ENCODE peak calls at places on chromosomes 13 and 19, in eight cellular contexts. C, Y, B, I, W, E, N and J are unnamed samples.

GRCh38 chr19:42199440-42200115 is 17.9 kb downstream of the DEDD2 start:
- DNase-seq in C (no peak), Y (no peak), B (no peak), I (peak), W (no peak), E (no peak), N (no peak), J (peak)

GRCh38 chr13:110382229-110382628 is 75.1 kb downstream of the COL4A2 start:
- DNase-seq in C (no peak), Y (no peak), B (no peak), I (no peak), W (no peak), E (no peak), N (peak), J (no peak)

GRCh38 chr19:49339364-49340068 is 4.3 kb downstream of the CD37 start:
- DNase-seq in C (peak), Y (peak), B (peak), I (peak), W (no peak), E (peak), N (peak), J (peak)

GRCh38 chr19:38224014-38224862 is at the start of gene DPF1:
- DNase-seq in C (peak), Y (no peak), B (peak), I (peak), W (no peak), E (peak), N (peak), J (no peak)

GRCh38 chr19:42352216-42352892 is 26.9 kb downstream of the MEGF8 start:
- DNase-seq in C (peak), Y (no peak), B (no peak), I (no peak), W (no peak), E (no peak), N (peak), J (no peak)

GRCh38 chr19:29524201-29524911 is 1.4 kb upstream of the VSTM2B start:
- DNase-seq in C (no peak), Y (no peak), B (peak), I (peak), W (no peak), E (peak), N (no peak), J (no peak)

GRCh38 chr13:109654341-109655205 is 131.8 kb downstream of the IRS2 start:
- DNase-seq in C (no peak), Y (no peak), B (no peak), I (no peak), W (no peak), E (no peak), N (peak), J (no peak)

GRCh38 chr19:46426506-46427162 is 2.1 kb downstream of the PNMA8C start:
- DNase-seq in C (peak), Y (peak), B (peak), I (peak), W (no peak), E (peak), N (peak), J (no peak)

GRCh38 chr13:100789968-100790367 is 115.4 kb upstream of the TMTC4 start:
- DNase-seq in C (no peak), Y (no peak), B (no peak), I (no peak), W (no peak), E (no peak), N (no peak), J (no peak)

GRCh38 chr13:41075034-41075433 is 13.7 kb downstream of the WBP4 start:
- DNase-seq in C (no peak), Y (no peak), B (no peak), I (no peak), W (no peak), E (no peak), N (peak), J (no peak)

GRCh38 chr19:46408611-46409039 is 4.7 kb downstream of the CCDC8 start:
- DNase-seq in C (no peak), Y (no peak), B (peak), I (no peak), W (no peak), E (no peak), N (peak), J (peak)

GRCh38 chr13:91199866-91200265 is 147.6 kb upstream of the MIR17HG start:
- DNase-seq in C (no peak), Y (no peak), B (no peak), I (no peak), W (no peak), E (no peak), N (no peak), J (no peak)

GRCh38 chr19:43316591-43317319 is 36.7 kb upstream of the CD177 start:
- DNase-seq in C (peak), Y (no peak), B (no peak), I (peak), W (no peak), E (peak), N (peak), J (no peak)

GRCh38 chr19:800360-801029 is 3.2 kb downstream of the PTBP1 start:
- DNase-seq in C (no peak), Y (no peak), B (no peak), I (no peak), W (no peak), E (peak), N (no peak), J (peak)

GRCh38 chr19:10159610-10160009 is 35.1 kb downstream of the DNMT1 start:
- DNase-seq in C (no peak), Y (no peak), B (no peak), I (no peak), W (no peak), E (no peak), N (no peak), J (no peak)

GRCh38 chr13:28220166-28220565 is 81.8 kb downstream of the PAN3 start:
- DNase-seq in C (no peak), Y (no peak), B (no peak), I (no peak), W (no peak), E (no peak), N (peak), J (no peak)

GRCh38 chr19:34236035-34236793 is 18.1 kb upstream of the GARRE1 start:
- DNase-seq in C (no peak), Y (peak), B (peak), I (no peak), W (no peak), E (no peak), N (peak), J (no peak)

GRCh38 chr13:51542358-51542972 is 41.8 kb upstream of the WDFY2 start:
- DNase-seq in C (peak), Y (no peak), B (no peak), I (peak), W (no peak), E (no peak), N (no peak), J (no peak)

GRCh38 chr13:27770809-27771208 is 21.5 kb upstream of the GSX1 start:
- DNase-seq in C (no peak), Y (no peak), B (peak), I (peak), W (no peak), E (no peak), N (peak), J (peak)

GRCh38 chr13:29379281-29379680 is 216.2 kb downstream of the SLC7A1 start:
- DNase-seq in C (no peak), Y (no peak), B (no peak), I (peak), W (no peak), E (no peak), N (no peak), J (no peak)

GRCh38 chr13:100797921-100798320 is 123.3 kb upstream of the TMTC4 start:
- DNase-seq in C (no peak), Y (no peak), B (no peak), I (no peak), W (no peak), E (no peak), N (no peak), J (no peak)

GRCh38 chr19:55212447-55212846 is 3.1 kb upstream of the PTPRH start:
- DNase-seq in C (peak), Y (no peak), B (peak), I (no peak), W (no peak), E (no peak), N (no peak), J (peak)
- TF ChIP-seq CTCF in C (peak), Y (no peak), B (no peak), I (no peak), W (no peak), E (no peak), N (no peak), J (peak)

GRCh38 chr19:33177417-33177976 is 16.6 kb upstream of the LRP3 start:
- DNase-seq in C (peak), Y (no peak), B (peak), I (peak), W (no peak), E (peak), N (no peak), J (no peak)
- TF ChIP-seq CTCF in C (peak), Y (peak), B (peak), I (peak), W (peak), E (no peak), N (peak), J (peak)

DNA sequence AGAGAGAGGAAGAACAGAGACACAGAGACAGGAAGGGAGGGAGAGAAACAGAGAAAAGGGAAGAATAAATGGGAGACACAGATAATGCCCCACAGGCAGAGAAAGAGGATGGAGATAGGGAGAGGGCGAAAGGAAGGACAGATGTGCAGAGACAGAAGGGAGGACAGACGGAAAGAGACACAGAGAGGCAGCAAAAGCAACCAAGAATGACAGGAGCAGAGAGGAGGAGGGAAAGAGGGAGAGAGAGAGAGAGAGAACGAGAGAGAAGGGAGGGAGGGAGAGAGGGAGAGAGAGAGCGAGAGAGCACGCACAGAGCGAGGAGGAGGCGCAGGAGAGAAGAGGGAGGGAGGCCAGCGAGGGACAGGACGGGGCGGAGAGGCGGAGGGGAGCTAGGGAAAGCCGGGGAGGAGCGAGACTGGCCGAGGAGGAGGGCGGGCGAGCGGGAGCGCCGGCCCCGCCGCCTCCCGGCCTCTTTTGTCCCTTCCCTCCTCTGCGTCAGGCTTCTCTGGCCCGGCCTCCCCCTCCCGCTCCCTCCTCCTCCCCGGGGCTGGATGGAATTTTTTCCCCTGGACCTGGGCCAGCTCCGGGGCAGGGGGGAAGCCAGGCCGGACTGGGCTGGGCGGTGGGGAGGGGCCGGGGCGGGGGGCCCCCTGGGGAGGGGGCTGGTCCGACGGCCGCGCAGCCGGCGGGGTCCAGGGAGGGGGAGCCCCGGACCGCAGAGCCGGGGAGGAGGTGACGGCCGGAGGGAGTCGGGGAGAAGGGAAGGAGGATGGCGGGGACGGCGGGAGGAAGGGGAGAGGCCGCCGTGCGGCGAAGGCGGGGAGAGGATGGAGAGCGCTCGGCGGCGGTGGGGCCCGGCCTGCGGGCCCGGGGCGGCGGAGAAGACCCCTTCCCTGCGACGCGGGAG is 4.2 kb upstream of the SPACA6 start:
- DNase-seq in C (peak), Y (peak), B (peak), I (peak), W (peak), E (peak), N (peak), J (peak)
- TF ChIP-seq CTCF in C (no peak), Y (no peak), B (no peak), I (no peak), W (no peak), E (no peak), N (peak), J (no peak)

GRCh38 chr13:24616514-24616913 is 63.7 kb upstream of the ATP12A start:
- DNase-seq in C (no peak), Y (no peak), B (no peak), I (no peak), W (no peak), E (no peak), N (no peak), J (no peak)
- TF ChIP-seq CTCF in C (no peak), Y (no peak), B (no peak), I (no peak), W (no peak), E (no peak), N (no peak), J (no peak)

DNA sequence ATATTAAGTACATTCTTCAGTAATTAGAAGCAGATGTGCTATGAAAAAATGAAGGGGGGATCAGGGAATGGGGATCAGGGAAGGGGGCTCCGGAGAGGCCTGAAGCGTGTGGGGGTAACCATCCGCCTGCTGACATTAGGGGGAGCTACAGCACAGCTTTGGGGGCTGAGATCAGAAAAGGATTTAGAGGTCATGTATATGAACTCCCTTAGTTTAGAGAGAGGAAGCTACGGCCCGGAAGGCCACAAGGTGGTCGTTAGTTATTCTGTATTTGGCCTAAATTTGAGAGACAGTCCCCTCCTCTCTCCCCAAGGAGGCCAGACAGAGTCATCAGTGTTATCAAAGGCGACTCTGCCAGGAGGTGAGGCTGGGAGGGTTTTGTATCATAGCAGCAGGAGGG is 99.0 kb downstream of the TM9SF2 start:
- DNase-seq in C (no peak), Y (no peak), B (no peak), I (peak), W (no peak), E (no peak), N (no peak), J (no peak)
- TF ChIP-seq CTCF in C (no peak), Y (peak), B (no peak), I (peak), W (no peak), E (no peak), N (no peak), J (no peak)

GRCh38 chr19:15264061-15264932 is 32.0 kb upstream of the EPHX3 start:
- DNase-seq in C (peak), Y (peak), B (peak), I (peak), W (no peak), E (peak), N (peak), J (no peak)

GRCh38 chr19:15262011-15262410 is 29.8 kb upstream of the EPHX3 start:
- DNase-seq in C (no peak), Y (no peak), B (no peak), I (no peak), W (no peak), E (peak), N (no peak), J (no peak)

GRCh38 chr19:15264933-15265206 is 32.6 kb upstream of the EPHX3 start:
- DNase-seq in C (no peak), Y (no peak), B (no peak), I (no peak), W (no peak), E (no peak), N (no peak), J (no peak)

GRCh38 chr19:15265214-15265613 is 33.0 kb upstream of the EPHX3 start:
- DNase-seq in C (no peak), Y (no peak), B (no peak), I (no peak), W (no peak), E (no peak), N (no peak), J (no peak)

DNA sequence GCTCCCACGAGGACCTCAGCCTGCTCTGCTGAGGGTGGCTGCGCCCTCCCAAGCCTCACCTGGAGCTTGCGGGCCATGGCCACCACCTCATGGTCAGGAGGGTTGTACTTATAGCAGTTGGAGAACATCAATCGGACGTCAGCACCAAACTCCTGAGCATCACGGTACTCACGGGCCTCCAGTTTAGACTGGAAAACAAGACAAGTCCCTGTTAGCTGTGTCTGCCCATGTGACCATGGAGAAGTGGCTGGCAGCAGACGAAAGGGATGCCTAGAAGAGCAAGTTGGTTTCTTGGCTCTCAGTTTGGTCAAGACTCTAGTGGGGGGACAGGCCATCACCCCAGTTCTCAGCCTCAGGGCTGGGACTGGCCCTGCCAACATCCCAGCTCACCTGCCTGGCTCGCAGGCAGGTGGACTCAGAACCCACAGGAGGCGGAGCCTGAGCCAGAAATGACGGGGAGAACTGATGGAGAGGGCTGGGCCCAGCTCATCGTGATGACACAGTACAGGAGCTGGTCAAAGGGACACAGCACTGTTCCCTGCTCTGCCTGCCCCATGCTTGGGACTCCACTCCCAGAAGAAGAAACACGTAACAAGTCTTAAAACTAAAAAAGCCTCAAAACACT is 31.2 kb upstream of the EPHX3 start:
- DNase-seq in C (no peak), Y (no peak), B (no peak), I (no peak), W (no peak), E (no peak), N (no peak), J (no peak)
- TF ChIP-seq CTCF in C (no peak), Y (no peak), B (no peak), I (no peak), W (no peak), E (no peak), N (no peak), J (no peak)

GRCh38 chr19:55485439-55486011 is 537 bp downstream of the NAT14 start:
- DNase-seq in C (no peak), Y (no peak), B (no peak), I (no peak), W (no peak), E (peak), N (no peak), J (peak)
- TF ChIP-seq CTCF in C (no peak), Y (no peak), B (no peak), I (no peak), W (no peak), E (no peak), N (no peak), J (no peak)

GRCh38 chr13:49560270-49561063 is 24.9 kb downstream of the RCBTB1 start:
- DNase-seq in C (no peak), Y (peak), B (no peak), I (peak), W (no peak), E (peak), N (no peak), J (peak)
- TF ChIP-seq CTCF in C (no peak), Y (peak), B (no peak), I (no peak), W (no peak), E (no peak), N (no peak), J (no peak)

GRCh38 chr13:103184413-103184812 is 118.2 kb upstream of the SLC10A2 start:
- DNase-seq in C (no peak), Y (no peak), B (no peak), I (no peak), W (no peak), E (no peak), N (no peak), J (no peak)

GRCh38 chr13:103187621-103188020 is 121.4 kb upstream of the SLC10A2 start:
- DNase-seq in C (no peak), Y (no peak), B (no peak), I (no peak), W (no peak), E (no peak), N (no peak), J (no peak)

GRCh38 chr13:103190841-103191240 is 124.6 kb upstream of the SLC10A2 start:
- DNase-seq in C (no peak), Y (no peak), B (no peak), I (no peak), W (no peak), E (no peak), N (no peak), J (no peak)

DNA sequence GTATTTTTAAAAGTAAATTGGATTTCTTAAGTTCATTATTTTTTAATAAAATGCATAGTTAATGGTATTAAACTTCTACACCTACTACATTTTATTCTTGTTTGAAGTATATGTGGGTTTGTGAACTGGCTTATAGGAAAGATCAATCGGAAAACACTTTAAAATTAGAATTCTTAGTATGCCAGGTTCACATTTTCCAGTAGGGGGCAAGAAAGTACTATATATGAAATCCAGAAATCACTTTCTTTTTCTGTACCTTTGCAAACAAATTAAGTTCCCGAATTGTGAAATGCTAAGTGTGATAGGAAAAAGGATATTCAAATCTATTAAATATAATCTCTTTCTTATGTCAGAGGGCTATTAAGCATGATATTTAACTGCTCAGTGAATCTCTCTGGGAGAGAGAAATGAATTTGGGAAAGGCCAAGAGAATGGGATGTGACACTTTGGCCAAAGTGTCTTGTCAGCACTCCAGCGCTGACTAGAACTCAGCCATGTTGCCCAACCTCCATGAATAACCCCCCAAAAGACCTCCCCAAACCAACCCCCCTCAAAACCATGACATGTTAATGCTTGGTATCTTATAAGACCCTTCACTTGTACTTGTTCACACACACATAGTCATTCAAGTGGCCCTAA is 122.6 kb upstream of the SLC10A2 start:
- DNase-seq in C (no peak), Y (no peak), B (no peak), I (no peak), W (no peak), E (no peak), N (no peak), J (no peak)
- TF ChIP-seq CTCF in C (peak), Y (peak), B (peak), I (peak), W (no peak), E (no peak), N (peak), J (no peak)